ENCODE peak calls at places on chromosomes 2 and 18, in nine cellular contexts. U is GM20000; I is effector memory CD4-positive, alpha-beta T cell; R is HL-60; C is ovary; H is KBM-7; Z is NCI-H2081; B is GM13977; Q is skeletal muscle cell. W is an unnamed sample.

GRCh38 chr2:144401036-144401435 is 118.9 kb downstream of the ZEB2 start:
- DNase-seq in R (no peak), Q (no peak), Z (peak), C (no peak), I (no peak), H (no peak), B (no peak), U (no peak), W (no peak)

GRCh38 chr18:52903858-52904257 is 563.9 kb downstream of the DCC start:
- DNase-seq in H (peak), I (no peak), R (no peak), Z (peak), U (peak), C (peak), B (peak), Q (no peak), W (peak)

GRCh38 chr2:212414699-212415309 is 123.8 kb downstream of the ERBB4 start:
- DNase-seq in U (no peak), H (no peak), R (no peak), Q (no peak), Z (no peak), B (no peak), C (no peak), I (no peak), W (no peak)

GRCh38 chr2:85681354-85681728 is 12.8 kb upstream of the GNLY start:
- DNase-seq in B (no peak), H (no peak), Z (no peak), U (no peak), R (no peak), I (no peak), C (no peak), Q (no peak), W (no peak)

GRCh38 chr2:120287183-120288015 is 34.7 kb downstream of the RALB start:
- DNase-seq in U (peak), I (no peak), C (no peak), Q (peak), R (no peak), B (peak), Z (no peak), H (peak), W (peak)

GRCh38 chr2:189096769-189097447 is 82.7 kb downstream of the COL5A2 start:
- DNase-seq in I (no peak), H (no peak), B (no peak), Z (no peak), C (no peak), R (no peak), Q (peak), U (no peak), W (peak)

GRCh38 chr2:240431663-240432424 is 3.6 kb upstream of the GPC1 start:
- DNase-seq in Q (no peak), B (no peak), C (peak), Z (no peak), H (no peak), R (no peak), I (no peak), U (no peak), W (no peak)

GRCh38 chr2:205216580-205216979 is 465.7 kb upstream of the NRP2 start:
- DNase-seq in U (no peak), B (no peak), C (no peak), Q (no peak), R (no peak), I (no peak), Z (no peak), H (no peak), W (no peak)

GRCh38 chr2:111037136-111037535 is 83.6 kb upstream of the BCL2L11 start:
- DNase-seq in H (no peak), Q (no peak), Z (no peak), I (no peak), B (no peak), U (peak), R (no peak), C (no peak), W (peak)

GRCh38 chr2:239087041-239087710 is 239.3 kb downstream of the TWIST2 start:
- DNase-seq in I (no peak), Q (peak), Z (no peak), B (no peak), R (no peak), H (no peak), U (no peak), C (no peak), W (peak)

GRCh38 chr18:78939105-78939504 is 40.5 kb upstream of the SALL3 start:
- DNase-seq in Q (no peak), R (no peak), Z (no peak), C (no peak), U (no peak), H (no peak), B (no peak), I (no peak), W (peak)

GRCh38 chr2:85134255-85135065 is 1.3 kb downstream of the TCF7L1 start:
- DNase-seq in R (no peak), U (peak), I (no peak), B (peak), Z (no peak), Q (no peak), C (peak), H (peak), W (no peak)

GRCh38 chr2:70086278-70086837 is 919 bp upstream of the PCBP1 start:
- DNase-seq in R (peak), Z (peak), Q (peak), B (no peak), C (peak), U (peak), I (peak), H (peak), W (peak)

GRCh38 chr2:45649457-45649854 is 2.0 kb upstream of the PRKCE start:
- DNase-seq in U (peak), I (no peak), B (no peak), C (no peak), H (no peak), Z (no peak), Q (no peak), R (no peak), W (no peak)

GRCh38 chr18:73594749-73595148 is 552.9 kb downstream of the FBXO15 start:
- DNase-seq in I (no peak), Q (no peak), U (no peak), B (no peak), R (no peak), H (no peak), C (no peak), Z (no peak), W (no peak)

GRCh38 chr2:207227749-207228145 is 62.0 kb upstream of the KLF7 start:
- DNase-seq in Z (no peak), B (no peak), Q (no peak), R (no peak), U (no peak), I (no peak), H (no peak), C (no peak), W (no peak)

GRCh38 chr2:239377591-239377990 is 23.2 kb downstream of the HDAC4 start:
- DNase-seq in H (no peak), Q (no peak), I (no peak), B (no peak), U (no peak), R (no peak), Z (no peak), C (peak), W (no peak)

GRCh38 chr2:30631051-30631671 is 176.1 kb downstream of the CAPN13 start:
- DNase-seq in Z (no peak), H (peak), B (no peak), R (no peak), Q (peak), U (no peak), I (no peak), C (no peak), W (no peak)

GRCh38 chr2:170170281-170171035 is 7.5 kb upstream of the MYO3B start:
- DNase-seq in R (no peak), I (no peak), U (no peak), Q (no peak), C (no peak), Z (no peak), H (no peak), B (no peak), W (no peak)

GRCh38 chr2:129717560-129718128 is 261.8 kb upstream of the RAB6C start:
- DNase-seq in C (no peak), R (no peak), Z (no peak), I (no peak), B (no peak), H (no peak), Q (no peak), U (no peak), W (no peak)

GRCh38 chr2:9657083-9657482 is 26.3 kb upstream of the YWHAQ start:
- DNase-seq in I (no peak), R (no peak), Q (no peak), B (no peak), U (no peak), H (no peak), Z (no peak), C (no peak), W (no peak)

GRCh38 chr2:227759411-227760113 is 13.9 kb downstream of the SCYGR8 start:
- DNase-seq in I (no peak), H (peak), Z (no peak), B (no peak), C (no peak), U (no peak), Q (no peak), R (no peak), W (no peak)

GRCh38 chr2:159226059-159226461 is 60.4 kb downstream of the WDSUB1 start:
- DNase-seq in Q (no peak), B (peak), H (peak), R (peak), I (no peak), U (peak), Z (no peak), C (no peak), W (peak)

GRCh38 chr18:79588636-79589481 is 90.7 kb upstream of the CTDP1 start:
- DNase-seq in U (no peak), B (no peak), H (peak), Q (peak), Z (no peak), R (no peak), C (peak), I (no peak), W (no peak)

GRCh38 chr2:37768491-37768925 is 97.1 kb upstream of the CDC42EP3 start:
- DNase-seq in C (no peak), Q (peak), H (no peak), Z (no peak), I (no peak), U (no peak), R (no peak), B (no peak), W (no peak)

GRCh38 chr2:219663116-219663762 is 35.8 kb downstream of the SLC4A3 start:
- DNase-seq in U (no peak), R (no peak), Z (no peak), Q (no peak), C (no peak), I (no peak), H (no peak), B (no peak), W (no peak)

GRCh38 chr2:231196592-231196991 is 1.8 kb upstream of the ARMC9 start:
- DNase-seq in I (no peak), H (no peak), U (no peak), C (no peak), B (no peak), R (no peak), Q (no peak), Z (no peak), W (no peak)

GRCh38 chr2:21092308-21092869 is 31.4 kb upstream of the TDRD15 start:
- DNase-seq in I (no peak), H (no peak), U (no peak), Z (no peak), C (no peak), Q (no peak), R (no peak), B (no peak), W (no peak)

GRCh38 chr2:207926133-207927076 is 98.9 kb downstream of the PLEKHM3 start:
- DNase-seq in B (no peak), H (no peak), R (no peak), U (no peak), C (peak), I (no peak), Z (peak), Q (peak), W (peak)

GRCh38 chr2:205681836-205682238 is 464 bp upstream of the NRP2 start:
- DNase-seq in B (peak), U (peak), H (peak), Q (no peak), Z (no peak), C (no peak), I (no peak), R (no peak), W (no peak)

GRCh38 chr2:240913810-240914644 is 7.9 kb downstream of the CROCC2 start:
- DNase-seq in H (peak), U (peak), I (peak), Z (peak), Q (no peak), C (peak), B (peak), R (no peak), W (peak)

GRCh38 chr2:173997269-173997668 is 32.1 kb upstream of the SP3 start:
- DNase-seq in Z (no peak), U (peak), B (peak), I (no peak), C (peak), Q (no peak), R (peak), H (peak), W (no peak)

GRCh38 chr2:121088251-121089004 is 196.6 kb downstream of the TFCP2L1 start:
- DNase-seq in B (no peak), Q (peak), Z (no peak), U (no peak), R (no peak), H (no peak), I (no peak), C (peak), W (no peak)

GRCh38 chr2:127658641-127659407 is 12.9 kb downstream of the GPR17 start:
- DNase-seq in B (no peak), C (no peak), I (no peak), U (no peak), Z (no peak), Q (no peak), H (no peak), R (no peak), W (no peak)

GRCh38 chr18:8365006-8365405 is 244.2 kb upstream of the RAB12 start:
- DNase-seq in Z (no peak), R (no peak), H (no peak), Q (no peak), U (no peak), B (no peak), C (no peak), I (no peak), W (no peak)

GRCh38 chr18:10892801-10893595 is 256.4 kb downstream of the PIEZO2 start:
- DNase-seq in B (no peak), R (no peak), Q (no peak), Z (no peak), U (no peak), I (no peak), C (no peak), H (no peak), W (no peak)

GRCh38 chr2:178298785-178299212 is 104.5 kb downstream of the OSBPL6 start:
- DNase-seq in C (no peak), H (no peak), U (no peak), Q (peak), R (no peak), Z (no peak), B (no peak), I (no peak), W (no peak)

GRCh38 chr2:84959494-84960156 is 11.3 kb upstream of the KCMF1 start:
- DNase-seq in H (no peak), U (no peak), I (no peak), B (no peak), Q (no peak), Z (peak), C (no peak), R (no peak), W (no peak)

GRCh38 chr2:24903527-24904103 is 16.4 kb downstream of the ADCY3 start:
- DNase-seq in U (no peak), C (no peak), Z (no peak), H (no peak), I (no peak), B (no peak), R (no peak), Q (no peak), W (no peak)

W was measured in RKO.